ENCODE peak calls at places on chromosomes 5 and 9, in ten cellular contexts. O is endodermal cell; P is AG10803; N is uterus; Z is lung; E is CD4-positive, alpha-beta T cell; J is cardiac fibroblast; V is heart left ventricle; Y is glutamatergic neuron; B is fibroblast of mammary gland. L is an unnamed sample.
A peak's percentile ranks its signal among the peaks of the same experiment; 100 is the strongest.

GRCh38 chr9:15935661-15936315 is 382.9 kb downstream of the CCDC171 start:
- DNase-seq in E (no peak), Y (no peak), O (no peak), Z (no peak), P (peak; percentile 59), B (peak; percentile 66), N (no peak), J (peak; percentile 32), V (no peak), L (no peak)

GRCh38 chr9:93099551-93100264 is 3.7 kb downstream of the CARD19 start:
- DNase-seq in V (no peak), O (peak; percentile 41), B (no peak), Z (no peak), Y (peak; percentile 13), E (no peak), J (no peak), P (no peak), N (peak; percentile 18), L (no peak)

GRCh38 chr5:74092761-74093160 is 466.8 kb downstream of the ARHGEF28 start:
- DNase-seq in J (no peak), B (no peak), Y (no peak), E (no peak), P (no peak), Z (no peak), O (no peak), V (no peak), N (no peak), L (no peak)

GRCh38 chr5:120101771-120102170 is 362.3 kb upstream of the PRR16 start:
- DNase-seq in Y (no peak), E (no peak), P (peak; percentile 32), B (no peak), J (no peak), N (no peak), V (no peak), O (no peak), Z (no peak), L (no peak)

GRCh38 chr5:168415971-168416370 is 70.3 kb upstream of the RARS1 start:
- DNase-seq in V (no peak), B (no peak), Y (no peak), P (no peak), N (no peak), E (no peak), J (no peak), O (no peak), Z (no peak), L (no peak)

GRCh38 chr9:2962471-2963172 is 118.7 kb upstream of the PUM3 start:
- DNase-seq in J (peak; percentile 0), E (no peak), O (no peak), Z (no peak), Y (no peak), V (no peak), B (no peak), P (no peak), N (no peak), L (no peak)

GRCh38 chr9:75238311-75238976 is 150.1 kb downstream of the OSTF1 start:
- DNase-seq in J (peak; percentile 86), V (peak; percentile 11), Y (peak; percentile 26), Z (peak; percentile 43), N (no peak), B (peak; percentile 53), P (peak; percentile 56), E (peak; percentile 26), O (peak; percentile 85), L (peak; percentile 61)

GRCh38 chr9:76441551-76442322 is 17.2 kb upstream of the GCNT1 start:
- DNase-seq in J (peak; percentile 88), P (peak; percentile 26), E (no peak), V (no peak), N (no peak), O (no peak), Y (no peak), Z (no peak), B (peak; percentile 88), L (no peak)

GRCh38 chr5:134247411-134247810 is 21.5 kb upstream of the PPP2CA start:
- DNase-seq in V (no peak), Z (no peak), E (no peak), P (peak; percentile 86), B (peak; percentile 94), O (no peak), J (peak; percentile 95), N (peak; percentile 71), Y (no peak), L (no peak)

GRCh38 chr9:17995031-17995430 is 416.2 kb downstream of the SH3GL2 start:
- DNase-seq in J (no peak), P (no peak), B (no peak), Y (no peak), E (no peak), O (no peak), Z (no peak), V (no peak), N (no peak), L (no peak)

GRCh38 chr9:95735701-95736100 is 139.8 kb upstream of the ERCC6L2 start:
- DNase-seq in P (no peak), V (no peak), E (no peak), O (no peak), J (no peak), Y (no peak), N (no peak), B (no peak), Z (no peak), L (no peak)
- TF ChIP-seq CTCF in P (no peak), V (no peak), E (no peak), O (no peak), J (no peak), Y (no peak), N (no peak), B (no peak), Z (no peak), L (no peak)

GRCh38 chr9:117555964-117556629 is 141.2 kb upstream of the ASTN2 start:
- DNase-seq in Y (peak; percentile 67), V (peak; percentile 10), J (peak; percentile 50), N (no peak), E (peak; percentile 1), O (peak; percentile 95), P (peak; percentile 21), Z (peak; percentile 48), B (peak; percentile 20), L (peak; percentile 65)
- TF ChIP-seq CTCF in Y (peak; percentile 72), V (peak; percentile 45), J (peak; percentile 64), N (no peak), E (no peak), O (peak; percentile 85), P (peak; percentile 47), Z (peak; percentile 6), B (peak; percentile 27), L (peak; percentile 71)

GRCh38 chr5:131491749-131492148 is 143.3 kb downstream of the RAPGEF6 start:
- DNase-seq in B (peak; percentile 40), E (no peak), V (no peak), J (peak; percentile 63), P (peak; percentile 51), Y (no peak), N (no peak), O (no peak), Z (no peak), L (no peak)

GRCh38 chr5:131495536-131496399 is 139.3 kb downstream of the RAPGEF6 start:
- DNase-seq in Y (no peak), O (no peak), J (no peak), Z (no peak), P (no peak), N (no peak), E (no peak), B (no peak), V (no peak), L (no peak)

GRCh38 chr5:131496400-131496713 is 138.7 kb downstream of the RAPGEF6 start:
- DNase-seq in B (no peak), N (no peak), J (no peak), Z (no peak), P (no peak), O (no peak), Y (no peak), V (no peak), E (no peak), L (no peak)
- TF ChIP-seq CTCF in B (no peak), N (no peak), J (no peak), Z (no peak), P (no peak), O (no peak), Y (no peak), V (no peak), E (no peak), L (no peak)

GRCh38 chr9:107239474-107239873 is 43.6 kb upstream of the RAD23B start:
- DNase-seq in Y (no peak), O (no peak), N (no peak), Z (no peak), V (no peak), P (no peak), E (no peak), J (peak; percentile 64), B (peak; percentile 65), L (no peak)
- TF ChIP-seq CTCF in Y (no peak), O (peak; percentile 30), N (no peak), Z (peak; percentile 28), V (peak; percentile 39), P (peak; percentile 35), E (peak; percentile 40), J (peak; percentile 31), B (peak; percentile 37), L (no peak)

L was measured in endothelial cell.